ENCODE peak calls at places on chromosomes 3 and 15, in five cellular contexts. S is pancreas; M is KG1; B is EL; T is stimulated activated CD4-positive, alpha-beta T cell treated with anti-CD3 and anti-CD28 coated beads, TNF-alpha, amount 100 ng/mL, for 24 hours. Q is an unnamed sample.

GRCh38 chr15:80015156-80015555 is 44.2 kb upstream of the BCL2A1 start:
- DNase-seq in B (no peak), T (no peak), S (no peak), M (no peak), Q (no peak)

GRCh38 chr3:186097663-186098451 is 11.0 kb downstream of the ETV5 start:
- DNase-seq in T (no peak), S (peak), B (peak), M (no peak), Q (peak)

GRCh38 chr15:70286110-70286806 is 188.5 kb upstream of the TLE3 start:
- DNase-seq in T (no peak), B (no peak), S (no peak), M (no peak), Q (no peak)

GRCh38 chr3:59327324-59327939 is 277.6 kb upstream of the CFAP20DC start:
- DNase-seq in M (no peak), S (no peak), B (peak), T (no peak), Q (no peak)

GRCh38 chr3:100463002-100463401 is 29.4 kb upstream of the TMEM45A start:
- DNase-seq in T (no peak), M (peak), S (peak), B (peak), Q (peak)

GRCh38 chr15:88695046-88695445 is 56.2 kb downstream of the ISG20 start:
- DNase-seq in S (no peak), T (no peak), B (peak), M (no peak), Q (no peak)

GRCh38 chr3:72818092-72818721 is 30.0 kb downstream of the SHQ1 start:
- DNase-seq in M (no peak), B (no peak), S (no peak), T (no peak), Q (peak)

GRCh38 chr3:157786618-157787017 is 283.4 kb upstream of the VEPH1 start:
- DNase-seq in T (no peak), S (no peak), B (peak), M (no peak), Q (no peak)

GRCh38 chr3:153162513-153163348 is 705 bp downstream of the RAP2B start:
- DNase-seq in B (peak), S (peak), M (peak), T (peak), Q (no peak)